ENCODE peak calls at places on chromosomes 7 and 10, in seven cellular contexts. N is PC-9, W is left ventricle myocardium inferior, A is heart left ventricle, Q is adrenal gland, I is mesendoderm, U is psoas muscle. M is an unnamed sample.

GRCh38 chr7:26144681-26145080 is 7.3 kb upstream of the NFE2L3 start:
- DNase-seq in N (no peak), W (no peak), A (no peak), Q (no peak), I (no peak), U (no peak), M (no peak)

GRCh38 chr7:155979994-155980393 is 167.7 kb upstream of the SHH start:
- DNase-seq in N (no peak), W (no peak), A (no peak), Q (no peak), I (no peak), U (no peak), M (no peak)

GRCh38 chr10:10830316-10831061 is 187.2 kb upstream of the CELF2 start:
- DNase-seq in N (peak), W (no peak), A (no peak), Q (no peak), I (no peak), U (no peak), M (no peak)

GRCh38 chr10:71357792-71358265 is 38.8 kb downstream of the SLC29A3 start:
- DNase-seq in N (no peak), W (no peak), A (no peak), Q (no peak), I (no peak), U (no peak), M (no peak)

GRCh38 chr10:114753126-114753525 is 68.5 kb upstream of the FHIP2A start:
- DNase-seq in N (no peak), W (no peak), A (no peak), Q (no peak), I (no peak), U (no peak), M (no peak)

GRCh38 chr10:11677480-11677879 is 64.7 kb upstream of the ECHDC3 start:
- DNase-seq in N (no peak), W (no peak), A (no peak), Q (no peak), I (no peak), U (no peak), M (no peak)

GRCh38 chr7:36601596-36601995 is 122.7 kb downstream of the AOAH start:
- DNase-seq in N (no peak), W (no peak), A (no peak), Q (no peak), I (no peak), U (no peak), M (no peak)

GRCh38 chr7:48424731-48425130 is 253.5 kb downstream of the ABCA13 start:
- DNase-seq in N (peak), W (no peak), A (no peak), Q (no peak), I (peak), U (no peak), M (no peak)

GRCh38 chr7:85186521-85187241 is at the start of gene SEMA3D:
- DNase-seq in N (peak), W (peak), A (peak), Q (peak), I (peak), U (peak), M (peak)

GRCh38 chr7:50632561-50633413 is 67.6 kb upstream of the DDC start:
- DNase-seq in N (no peak), W (no peak), A (no peak), Q (no peak), I (peak), U (peak), M (peak)

GRCh38 chr10:78211476-78212110 is 177.9 kb downstream of the RPS24 start:
- DNase-seq in N (no peak), W (no peak), A (peak), Q (peak), I (peak), U (no peak), M (peak)

GRCh38 chr7:107715531-107715930 is 28.4 kb upstream of the CBLL1 start:
- DNase-seq in N (no peak), W (no peak), A (no peak), Q (no peak), I (no peak), U (no peak), M (no peak)

GRCh38 chr10:121732676-121733445 is 134.6 kb upstream of the FGFR2 start:
- DNase-seq in N (no peak), W (no peak), A (no peak), Q (no peak), I (peak), U (no peak), M (no peak)

GRCh38 chr7:91183408-91183807 is 80.8 kb upstream of the FZD1 start:
- DNase-seq in N (no peak), W (no peak), A (no peak), Q (no peak), I (no peak), U (no peak), M (no peak)

GRCh38 chr10:20841419-20841818 is 55.7 kb downstream of the NEBL start:
- DNase-seq in N (no peak), W (no peak), A (no peak), Q (no peak), I (no peak), U (no peak), M (no peak)

GRCh38 chr7:3082831-3083230 is 39.2 kb upstream of the CARD11 start:
- DNase-seq in N (no peak), W (no peak), A (no peak), Q (no peak), I (peak), U (no peak), M (no peak)

GRCh38 chr10:25261571-25261970 is 86.8 kb downstream of the GPR158 start:
- DNase-seq in N (no peak), W (no peak), A (no peak), Q (no peak), I (no peak), U (no peak), M (no peak)

GRCh38 chr7:129095258-129095657 is 40.3 kb upstream of the TNPO3 start:
- DNase-seq in N (no peak), W (no peak), A (no peak), Q (no peak), I (no peak), U (no peak), M (no peak)

GRCh38 chr7:100088621-100089457 is at the start of gene COPS6:
- DNase-seq in N (peak), W (peak), A (peak), Q (peak), I (peak), U (peak), M (peak)

GRCh38 chr7:116616555-116617059 is 55.4 kb upstream of the MET start:
- DNase-seq in N (peak), W (no peak), A (no peak), Q (no peak), I (peak), U (no peak), M (no peak)

GRCh38 chr7:12884856-12885440 is 197.5 kb downstream of the ARL4A start:
- DNase-seq in N (no peak), W (no peak), A (no peak), Q (no peak), I (peak), U (no peak), M (no peak)

GRCh38 chr10:128029280-128029618 is 97.0 kb downstream of the MKI67 start:
- DNase-seq in N (no peak), W (no peak), A (no peak), Q (no peak), I (no peak), U (no peak), M (no peak)

GRCh38 chr10:30052062-30052461 is 7.3 kb downstream of the JCAD start:
- DNase-seq in N (no peak), W (no peak), A (no peak), Q (no peak), I (no peak), U (no peak), M (no peak)

GRCh38 chr7:82506702-82507101 is 63.1 kb upstream of the CACNA2D1 start:
- DNase-seq in N (no peak), W (no peak), A (peak), Q (no peak), I (no peak), U (peak), M (no peak)

GRCh38 chr10:28788252-28788651 is 110.9 kb downstream of the BAMBI start:
- DNase-seq in N (no peak), W (no peak), A (no peak), Q (no peak), I (no peak), U (no peak), M (no peak)

GRCh38 chr10:28785018-28785417 is 107.7 kb downstream of the BAMBI start:
- DNase-seq in N (no peak), W (no peak), A (no peak), Q (no peak), I (peak), U (no peak), M (no peak)

GRCh38 chr10:28793482-28793881 is 116.2 kb downstream of the BAMBI start:
- DNase-seq in N (no peak), W (no peak), A (no peak), Q (no peak), I (no peak), U (no peak), M (no peak)

GRCh38 chr10:28790146-28790545 is 112.8 kb downstream of the BAMBI start:
- DNase-seq in N (no peak), W (no peak), A (no peak), Q (no peak), I (no peak), U (no peak), M (no peak)

GRCh38 chr10:28788767-28789166 is 111.4 kb downstream of the BAMBI start:
- DNase-seq in N (no peak), W (no peak), A (no peak), Q (no peak), I (no peak), U (no peak), M (no peak)
- H3K27ac ChIP-seq in N (no peak), W (no peak), A (no peak), Q (no peak), I (no peak), U (no peak), M (no peak)

GRCh38 chr7:134710854-134711624 is 64.4 kb downstream of the BPGM start:
- DNase-seq in N (no peak), W (no peak), A (no peak), Q (no peak), I (peak), U (no peak), M (no peak)
- H3K27ac ChIP-seq in N (no peak), W (no peak), A (no peak), Q (no peak), I (no peak), U (no peak), M (no peak)

DNA sequence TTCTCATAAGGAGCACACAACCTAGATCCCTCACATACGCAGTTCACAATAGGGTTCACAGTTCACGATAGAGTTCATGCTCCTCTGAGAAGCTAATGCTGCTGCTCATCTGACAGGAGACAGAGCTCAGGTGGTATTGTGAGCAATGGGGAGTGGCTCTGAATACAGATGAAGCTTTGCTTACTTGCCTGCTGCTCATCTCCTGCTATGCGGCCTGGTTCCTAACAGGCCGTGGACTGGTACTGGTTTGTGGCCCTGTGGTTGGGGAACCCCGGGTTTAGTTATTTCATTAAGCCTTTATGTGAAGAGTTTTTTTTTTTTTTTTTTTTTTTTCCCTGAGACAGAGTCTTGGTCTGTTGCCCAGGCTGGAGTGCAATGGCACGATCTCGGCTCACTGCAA is 19.4 kb downstream of the SLK start:
- DNase-seq in N (no peak), W (no peak), A (no peak), Q (no peak), I (no peak), U (no peak), M (no peak)
- H3K27ac ChIP-seq in N (no peak), W (no peak), A (no peak), Q (no peak), I (no peak), U (no peak), M (no peak)

DNA sequence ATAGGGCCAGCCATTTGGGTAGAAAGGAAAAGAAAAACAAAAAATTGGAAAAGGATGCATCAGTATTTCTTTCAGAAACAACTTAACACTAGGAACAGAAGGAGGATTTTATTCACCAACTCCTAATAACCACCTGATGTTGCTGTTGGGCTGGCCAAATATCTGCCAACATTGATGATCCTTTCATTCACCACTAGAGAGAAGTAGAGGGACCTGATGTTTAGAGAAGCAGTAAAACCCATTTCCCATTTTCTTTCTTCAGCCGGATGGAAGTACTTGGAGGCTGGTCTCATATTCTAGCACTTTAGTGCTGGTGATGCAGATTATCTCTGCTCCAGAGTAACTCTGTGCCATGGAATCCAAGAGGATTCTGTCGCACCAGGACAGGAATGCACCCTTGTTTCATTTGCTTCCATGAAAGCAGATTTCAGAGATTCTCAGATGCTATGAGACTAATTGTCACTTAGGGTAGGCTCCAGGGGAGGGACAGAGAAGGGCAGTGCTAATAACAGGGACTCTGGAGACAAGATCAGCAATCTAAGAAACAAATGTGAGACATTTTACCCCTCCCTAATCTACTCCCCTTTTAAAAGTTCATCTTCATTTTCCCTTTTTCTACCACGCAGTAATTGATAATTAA is 3.1 kb downstream of the KLLN start:
- DNase-seq in N (peak), W (no peak), A (no peak), Q (no peak), I (peak), U (no peak), M (peak)
- H3K27ac ChIP-seq in N (no peak), W (peak), A (peak), Q (no peak), I (no peak), U (peak), M (no peak)

DNA sequence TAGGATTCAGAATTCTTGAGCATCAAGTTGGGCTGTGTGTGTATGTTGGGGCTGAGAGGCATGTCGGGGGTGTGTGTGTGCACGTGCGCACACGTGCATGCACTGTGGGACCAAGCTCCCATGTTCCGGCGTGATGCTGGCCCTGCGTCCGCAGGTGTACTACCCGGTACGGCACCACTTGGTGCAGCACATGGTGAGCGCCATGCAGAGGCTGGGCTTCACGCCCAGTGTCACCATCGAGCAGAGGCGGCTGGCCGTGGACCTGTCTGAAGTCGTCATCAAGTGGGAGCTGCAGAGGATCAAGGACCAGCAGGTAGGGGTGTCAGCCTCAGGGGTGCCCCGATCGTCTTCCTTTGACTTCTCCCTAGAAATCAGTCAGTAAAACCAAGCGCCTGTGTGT is 77.7 kb downstream of the TRRAP start:
- DNase-seq in N (no peak), W (no peak), A (no peak), Q (no peak), I (no peak), U (no peak), M (no peak)
- H3K27ac ChIP-seq in N (no peak), W (peak), A (peak), Q (no peak), I (no peak), U (peak), M (no peak)

M was measured in body of pancreas.